ENCODE peak calls at places on chromosomes 12 and 14, in four cellular contexts. One of them, this sample, is unnamed.
A peak's percentile ranks its signal among the peaks of the same experiment; 100 is the strongest.

GRCh38 chr12:98408681-98409080 is 106.7 kb upstream of the TMPO start:
- DNase-seq in right atrium auricular region: no peak
- DNase-seq in cardiac muscle cell: peak; percentile 27
- DNase-seq in GM12878: no peak
- DNase-seq in this sample: no peak

GRCh38 chr12:46126050-46126727 is 135.8 kb upstream of the SCAF11 start:
- DNase-seq in right atrium auricular region: no peak
- DNase-seq in cardiac muscle cell: no peak
- DNase-seq in GM12878: no peak
- DNase-seq in this sample: no peak

GRCh38 chr12:124884587-124885438 is 21.1 kb upstream of the SCARB1 start:
- DNase-seq in right atrium auricular region: no peak
- DNase-seq in cardiac muscle cell: no peak
- DNase-seq in GM12878: no peak
- DNase-seq in this sample: no peak

GRCh38 chr12:65948320-65949008 is 124.2 kb downstream of the HMGA2 start:
- DNase-seq in right atrium auricular region: no peak
- DNase-seq in cardiac muscle cell: peak; percentile 98
- DNase-seq in GM12878: no peak
- DNase-seq in this sample: peak; percentile 22

GRCh38 chr12:116142936-116143882 is 134.3 kb downstream of the MED13L start:
- DNase-seq in right atrium auricular region: no peak
- DNase-seq in cardiac muscle cell: peak; percentile 68
- DNase-seq in GM12878: no peak
- DNase-seq in this sample: no peak

GRCh38 chr12:26629864-26630263 is 203.1 kb downstream of the ITPR2 start:
- DNase-seq in right atrium auricular region: no peak
- DNase-seq in cardiac muscle cell: peak; percentile 38
- DNase-seq in GM12878: no peak
- DNase-seq in this sample: no peak

GRCh38 chr12:3042394-3042793 is 34.8 kb upstream of the TSPAN9 start:
- DNase-seq in right atrium auricular region: no peak
- DNase-seq in cardiac muscle cell: no peak
- DNase-seq in GM12878: no peak
- DNase-seq in this sample: no peak

GRCh38 chr12:57211791-57212700 is 4.5 kb upstream of the NXPH4 start:
- DNase-seq in right atrium auricular region: no peak
- DNase-seq in cardiac muscle cell: no peak
- DNase-seq in GM12878: no peak
- DNase-seq in this sample: no peak

GRCh38 chr14:31388687-31389413 is 31.5 kb downstream of the HEATR5A start:
- DNase-seq in right atrium auricular region: no peak
- DNase-seq in cardiac muscle cell: peak; percentile 90
- DNase-seq in GM12878: no peak
- DNase-seq in this sample: no peak

GRCh38 chr14:21868442-21869046 is 194.9 kb upstream of the OR4E1 start:
- DNase-seq in right atrium auricular region: no peak
- DNase-seq in cardiac muscle cell: peak; percentile 65
- DNase-seq in GM12878: no peak
- DNase-seq in this sample: peak; percentile 6

GRCh38 chr14:78967111-78967809 is 797.1 kb downstream of the NRXN3 start:
- DNase-seq in right atrium auricular region: no peak
- DNase-seq in cardiac muscle cell: peak; percentile 30
- DNase-seq in GM12878: no peak
- DNase-seq in this sample: no peak

GRCh38 chr12:25882266-25882665 is 76.2 kb upstream of the RASSF8 start:
- DNase-seq in right atrium auricular region: no peak
- DNase-seq in cardiac muscle cell: no peak
- DNase-seq in GM12878: no peak
- DNase-seq in this sample: no peak

GRCh38 chr14:75141967-75142366 is 15.1 kb upstream of the NEK9 start:
- DNase-seq in right atrium auricular region: no peak
- DNase-seq in cardiac muscle cell: peak; percentile 70
- DNase-seq in GM12878: no peak
- DNase-seq in this sample: no peak

GRCh38 chr14:103070263-103070885 is 13.0 kb upstream of the CDC42BPB start:
- DNase-seq in right atrium auricular region: no peak
- DNase-seq in cardiac muscle cell: no peak
- DNase-seq in GM12878: no peak
- DNase-seq in this sample: no peak

GRCh38 chr12:43758247-43758727 is 303 bp downstream of the PUS7L start:
- DNase-seq in right atrium auricular region: no peak
- DNase-seq in cardiac muscle cell: peak; percentile 46
- DNase-seq in GM12878: peak; percentile 17
- DNase-seq in this sample: peak; percentile 17

GRCh38 chr12:13254311-13254710 is 57.8 kb downstream of the EMP1 start:
- DNase-seq in right atrium auricular region: no peak
- DNase-seq in cardiac muscle cell: no peak
- DNase-seq in GM12878: no peak
- DNase-seq in this sample: no peak

GRCh38 chr14:28785096-28785952 is 18.7 kb downstream of the FOXG1 start:
- DNase-seq in right atrium auricular region: no peak
- DNase-seq in cardiac muscle cell: peak; percentile 24
- DNase-seq in GM12878: no peak
- DNase-seq in this sample: no peak

GRCh38 chr14:62921466-62921865 is 123.8 kb downstream of the KCNH5 start:
- DNase-seq in right atrium auricular region: no peak
- DNase-seq in cardiac muscle cell: peak; percentile 3
- DNase-seq in GM12878: no peak
- DNase-seq in this sample: no peak

GRCh38 chr14:34548472-34548981 is 9.0 kb upstream of the EAPP start:
- DNase-seq in right atrium auricular region: no peak
- DNase-seq in cardiac muscle cell: no peak
- DNase-seq in GM12878: no peak
- DNase-seq in this sample: no peak
- H3K27ac ChIP-seq in right atrium auricular region: no peak overlapping the region
- H3K27ac ChIP-seq in cardiac muscle cell: no peak overlapping the region
- H3K27ac ChIP-seq in GM12878: no peak overlapping the region
- H3K27ac ChIP-seq in this sample: no peak overlapping the region

GRCh38 chr14:59359451-59360124 is 105.6 kb downstream of the GPR135 start:
- DNase-seq in right atrium auricular region: no peak
- DNase-seq in cardiac muscle cell: peak; percentile 61
- DNase-seq in GM12878: peak; percentile 26
- DNase-seq in this sample: no peak

GRCh38 chr14:59356783-59357182 is 108.4 kb downstream of the GPR135 start:
- DNase-seq in right atrium auricular region: no peak
- DNase-seq in cardiac muscle cell: no peak
- DNase-seq in GM12878: peak; percentile 57
- DNase-seq in this sample: no peak

GRCh38 chr14:59356298-59356697 is 108.9 kb downstream of the GPR135 start:
- DNase-seq in right atrium auricular region: no peak
- DNase-seq in cardiac muscle cell: no peak
- DNase-seq in GM12878: no peak
- DNase-seq in this sample: no peak

GRCh38 chr14:59358774-59359173 is 106.4 kb downstream of the GPR135 start:
- DNase-seq in right atrium auricular region: no peak
- DNase-seq in cardiac muscle cell: no peak
- DNase-seq in GM12878: no peak
- DNase-seq in this sample: no peak

GRCh38 chr14:59358105-59358504 is 107.1 kb downstream of the GPR135 start:
- DNase-seq in right atrium auricular region: peak; percentile 85
- DNase-seq in cardiac muscle cell: peak; percentile 93
- DNase-seq in GM12878: no peak
- DNase-seq in this sample: no peak
- H3K27ac ChIP-seq in right atrium auricular region: peak overlapping the region; percentile 86
- H3K27ac ChIP-seq in cardiac muscle cell: peak overlapping the region; percentile 100
- H3K27ac ChIP-seq in GM12878: no peak overlapping the region
- H3K27ac ChIP-seq in this sample: no peak overlapping the region

GRCh38 chr12:30026621-30027234 is 243.0 kb upstream of the TMTC1 start:
- DNase-seq in right atrium auricular region: no peak
- DNase-seq in cardiac muscle cell: peak; percentile 90
- DNase-seq in GM12878: no peak
- DNase-seq in this sample: no peak
- H3K27ac ChIP-seq in right atrium auricular region: no peak overlapping the region
- H3K27ac ChIP-seq in cardiac muscle cell: no peak overlapping the region
- H3K27ac ChIP-seq in GM12878: no peak overlapping the region
- H3K27ac ChIP-seq in this sample: no peak overlapping the region

DNA sequence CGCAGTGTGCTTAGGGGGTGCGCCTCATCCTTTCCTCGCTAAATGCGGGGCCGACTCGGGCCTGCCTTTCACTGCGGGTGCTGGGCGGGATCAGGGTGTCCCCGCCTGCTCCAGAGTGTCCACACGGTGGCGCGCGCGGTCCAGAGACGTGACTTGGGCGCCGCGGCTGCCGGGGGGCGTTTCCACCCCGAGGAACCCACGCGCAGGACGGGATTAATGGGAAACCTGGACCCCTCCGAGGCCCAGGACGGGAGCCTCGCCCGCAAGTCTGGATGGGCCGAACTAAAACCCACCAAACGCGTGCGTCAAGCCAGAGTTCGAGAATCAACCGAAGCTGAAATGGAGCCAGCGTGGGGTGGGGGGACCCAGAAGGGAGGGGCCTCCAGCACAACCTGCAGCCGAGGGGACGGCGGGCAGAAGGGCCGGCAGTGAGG is 93.4 kb downstream of the NINJ2 start:
- DNase-seq in right atrium auricular region: peak; percentile 91
- DNase-seq in cardiac muscle cell: peak; percentile 90
- DNase-seq in GM12878: no peak
- DNase-seq in this sample: peak; percentile 68
- H3K27ac ChIP-seq in right atrium auricular region: peak overlapping the region; percentile 98
- H3K27ac ChIP-seq in cardiac muscle cell: no peak overlapping the region
- H3K27ac ChIP-seq in GM12878: no peak overlapping the region
- H3K27ac ChIP-seq in this sample: peak overlapping the region; percentile 77

GRCh38 chr12:39575498-39575875 is 44.1 kb downstream of the ABCD2 start:
- DNase-seq in right atrium auricular region: no peak
- DNase-seq in cardiac muscle cell: no peak
- DNase-seq in GM12878: no peak
- DNase-seq in this sample: no peak
- H3K27ac ChIP-seq in right atrium auricular region: no peak overlapping the region
- H3K27ac ChIP-seq in cardiac muscle cell: no peak overlapping the region
- H3K27ac ChIP-seq in GM12878: no peak overlapping the region
- H3K27ac ChIP-seq in this sample: no peak overlapping the region

GRCh38 chr14:92496458-92496857 is 17.1 kb upstream of the RIN3 start:
- DNase-seq in right atrium auricular region: no peak
- DNase-seq in cardiac muscle cell: no peak
- DNase-seq in GM12878: no peak
- DNase-seq in this sample: no peak

GRCh38 chr14:92500491-92500941 is 13.1 kb upstream of the RIN3 start:
- DNase-seq in right atrium auricular region: no peak
- DNase-seq in cardiac muscle cell: peak; percentile 62
- DNase-seq in GM12878: no peak
- DNase-seq in this sample: peak; percentile 59

GRCh38 chr14:92501891-92502351 is 11.7 kb upstream of the RIN3 start:
- DNase-seq in right atrium auricular region: no peak
- DNase-seq in cardiac muscle cell: peak; percentile 79
- DNase-seq in GM12878: no peak
- DNase-seq in this sample: no peak

GRCh38 chr14:92497391-92497790 is 16.2 kb upstream of the RIN3 start:
- DNase-seq in right atrium auricular region: no peak
- DNase-seq in cardiac muscle cell: no peak
- DNase-seq in GM12878: no peak
- DNase-seq in this sample: no peak

DNA sequence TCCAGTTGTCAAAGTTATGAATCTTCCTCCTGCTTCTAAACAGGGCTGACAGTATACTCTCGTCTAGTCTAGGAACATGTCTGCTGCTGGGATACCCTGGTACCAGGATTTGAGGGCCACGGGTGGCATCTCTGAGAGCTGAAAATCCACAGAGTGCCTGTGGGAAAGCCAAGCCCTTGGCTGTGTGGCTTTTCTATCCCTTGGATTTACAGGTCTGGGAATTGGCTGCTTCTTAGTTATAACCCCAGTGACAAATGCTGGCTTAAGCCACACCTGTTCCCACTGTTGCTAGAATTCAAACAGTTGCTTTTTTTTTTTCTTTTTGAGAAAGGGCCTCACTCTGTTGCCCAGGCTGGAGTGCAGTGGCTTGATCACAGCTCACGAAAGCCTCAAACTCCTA is 14.4 kb upstream of the RIN3 start:
- DNase-seq in right atrium auricular region: no peak
- DNase-seq in cardiac muscle cell: no peak
- DNase-seq in GM12878: no peak
- DNase-seq in this sample: no peak
- H3K27ac ChIP-seq in right atrium auricular region: no peak overlapping the region
- H3K27ac ChIP-seq in cardiac muscle cell: no peak overlapping the region
- H3K27ac ChIP-seq in GM12878: no peak overlapping the region
- H3K27ac ChIP-seq in this sample: no peak overlapping the region

DNA sequence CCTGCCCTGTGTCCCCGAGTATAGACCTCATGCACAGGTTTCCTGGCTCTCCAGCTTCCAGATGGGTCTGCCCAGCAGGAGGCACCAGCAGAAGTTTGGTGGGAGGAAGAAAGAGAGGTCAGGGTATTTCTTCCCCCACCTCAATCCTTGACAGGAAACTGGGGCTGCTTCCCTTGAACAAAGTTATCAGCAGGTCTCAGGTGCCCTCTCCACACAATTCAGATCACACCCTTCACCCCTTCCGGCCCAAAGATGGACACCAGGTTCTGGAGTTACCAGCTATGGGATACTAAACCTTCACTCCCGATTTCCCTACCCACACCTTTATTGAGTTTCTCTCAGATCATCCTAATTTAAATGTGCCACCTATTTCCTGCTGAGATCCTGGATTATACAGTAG is 1.2 kb downstream of the SART3 start:
- DNase-seq in right atrium auricular region: no peak
- DNase-seq in cardiac muscle cell: no peak
- DNase-seq in GM12878: no peak
- DNase-seq in this sample: no peak
- H3K27ac ChIP-seq in right atrium auricular region: no peak overlapping the region
- H3K27ac ChIP-seq in cardiac muscle cell: no peak overlapping the region
- H3K27ac ChIP-seq in GM12878: peak overlapping the region; percentile 98
- H3K27ac ChIP-seq in this sample: no peak overlapping the region

GRCh38 chr12:111873113-111873512 is 31.1 kb downstream of the MAPKAPK5 start:
- DNase-seq in right atrium auricular region: no peak
- DNase-seq in cardiac muscle cell: no peak
- DNase-seq in GM12878: no peak
- DNase-seq in this sample: no peak
- H3K27ac ChIP-seq in right atrium auricular region: no peak overlapping the region
- H3K27ac ChIP-seq in cardiac muscle cell: no peak overlapping the region
- H3K27ac ChIP-seq in GM12878: no peak overlapping the region
- H3K27ac ChIP-seq in this sample: no peak overlapping the region

This sample was measured in substantia nigra.